ENCODE peak calls at places on chromosome 1, in seven cellular contexts. N is heart right ventricle, B is DND-41, W is colonic mucosa, E is hepatocyte, G is upper lobe of right lung, V is PC-9. F is an unnamed sample.

GRCh38 chr1:83692524-83693336 is 306.2 kb downstream of the TTLL7 start:
- DNase-seq in E (peak; percentile 38), B (peak; percentile 79), V (peak; percentile 30), W (no peak), N (peak; percentile 4), G (no peak), F (no peak)

GRCh38 chr1:15948600-15949452 is 27.1 kb downstream of the ZBTB17 start:
- DNase-seq in W (peak; percentile 53), E (peak; percentile 66), G (peak; percentile 80), B (no peak), N (peak; percentile 80), V (no peak), F (peak; percentile 93)

GRCh38 chr1:26237230-26237966 is 3.4 kb downstream of the CEP85 start:
- DNase-seq in W (no peak), N (no peak), E (no peak), G (no peak), B (no peak), V (peak; percentile 46), F (no peak)

GRCh38 chr1:179353546-179353945 is 12.2 kb upstream of the AXDND1 start:
- DNase-seq in B (no peak), E (peak; percentile 33), N (peak; percentile 54), V (no peak), G (no peak), W (no peak), F (peak; percentile 51)

GRCh38 chr1:9315411-9316079 is 22.9 kb downstream of the SPSB1 start:
- DNase-seq in W (no peak), G (no peak), N (no peak), V (no peak), E (no peak), B (no peak), F (peak; percentile 70)

GRCh38 chr1:244273845-244274619 is 177.7 kb downstream of the ADSS2 start:
- DNase-seq in W (peak; percentile 41), B (peak; percentile 11), G (peak; percentile 46), N (peak; percentile 54), V (no peak), E (peak; percentile 54), F (peak; percentile 80)

GRCh38 chr1:53370369-53370961 is 42.6 kb upstream of the LRP8 start:
- DNase-seq in V (no peak), E (no peak), B (no peak), N (no peak), W (no peak), G (peak; percentile 39), F (peak; percentile 21)

GRCh38 chr1:180632326-180633088 is 685 bp downstream of the XPR1 start:
- DNase-seq in V (no peak), B (peak; percentile 67), N (peak; percentile 49), G (peak; percentile 87), E (peak; percentile 82), W (peak; percentile 64), F (peak; percentile 89)

GRCh38 chr1:243503155-243503554 is 247.3 kb downstream of the SDCCAG8 start:
- DNase-seq in W (no peak), E (no peak), V (no peak), G (no peak), N (no peak), B (no peak), F (no peak)

GRCh38 chr1:174775621-174776020 is 224.1 kb upstream of the CACYBP start:
- DNase-seq in B (no peak), G (no peak), N (no peak), V (no peak), E (no peak), W (no peak), F (no peak)

GRCh38 chr1:24739241-24739640 is 6.0 kb upstream of the CLIC4 start:
- DNase-seq in N (no peak), V (no peak), G (no peak), E (no peak), W (no peak), B (no peak), F (no peak)

GRCh38 chr1:18922319-18922726 is 20.0 kb upstream of the ALDH4A1 start:
- DNase-seq in B (no peak), N (peak; percentile 92), E (peak; percentile 82), V (peak; percentile 47), W (peak; percentile 50), G (no peak), F (peak; percentile 92)

GRCh38 chr1:176566004-176566975 is 103.3 kb downstream of the PAPPA2 start:
- DNase-seq in E (no peak), N (peak; percentile 13), V (no peak), W (peak; percentile 22), B (no peak), G (no peak), F (no peak)

GRCh38 chr1:182955596-182956588 is 2.9 kb upstream of the SHCBP1L start:
- DNase-seq in N (no peak), W (no peak), B (no peak), G (no peak), V (peak; percentile 96), E (no peak), F (no peak)

GRCh38 chr1:61139324-61140055 is 57.1 kb downstream of the NFIA start:
- DNase-seq in N (no peak), W (no peak), E (no peak), G (no peak), B (no peak), V (peak; percentile 97), F (no peak)

GRCh38 chr1:226763741-226764264 is 24.7 kb upstream of the ITPKB start:
- DNase-seq in V (peak; percentile 49), G (no peak), B (no peak), E (peak; percentile 75), W (no peak), N (no peak), F (no peak)

GRCh38 chr1:59595774-59596173 is 219.0 kb upstream of the HOOK1 start:
- DNase-seq in W (no peak), B (no peak), N (no peak), V (peak; percentile 48), G (no peak), E (no peak), F (no peak)

GRCh38 chr1:207833381-207833780 is 77.5 kb downstream of the CD34 start:
- DNase-seq in B (no peak), V (no peak), E (no peak), W (no peak), N (no peak), G (no peak), F (no peak)

GRCh38 chr1:8687053-8687452 is 130.4 kb downstream of the RERE start:
- DNase-seq in B (no peak), N (no peak), V (no peak), G (no peak), E (no peak), W (peak; percentile 42), F (no peak)

GRCh38 chr1:247639381-247639981 is 34.1 kb downstream of the OR2G3 start:
- DNase-seq in N (peak; percentile 41), B (no peak), W (peak; percentile 89), G (peak; percentile 87), E (peak; percentile 73), V (no peak), F (peak; percentile 82)

GRCh38 chr1:17184161-17184665 is 20.7 kb upstream of the PADI1 start:
- DNase-seq in W (no peak), E (no peak), N (no peak), B (no peak), V (no peak), G (no peak), F (no peak)

GRCh38 chr1:35640380-35641232 is 720 bp downstream of the PSMB2 start:
- DNase-seq in N (no peak), E (no peak), G (no peak), W (no peak), B (peak; percentile 12), V (no peak), F (no peak)

GRCh38 chr1:154431586-154432373 is 26.6 kb downstream of the IL6R start:
- DNase-seq in V (peak; percentile 78), N (no peak), W (no peak), G (no peak), E (peak; percentile 63), B (no peak), F (no peak)

GRCh38 chr1:51330331-51331201 is at the start of gene TTC39A:
- DNase-seq in E (peak; percentile 52), G (no peak), N (no peak), W (no peak), B (no peak), V (no peak), F (no peak)

GRCh38 chr1:162605225-162605927 is 26.9 kb upstream of the DDR2 start:
- DNase-seq in G (no peak), V (peak; percentile 59), E (peak; percentile 57), N (no peak), W (no peak), B (no peak), F (no peak)

GRCh38 chr1:181151378-181152326 is 63.2 kb downstream of the IER5 start:
- DNase-seq in E (no peak), W (no peak), G (no peak), N (peak; percentile 82), B (no peak), V (no peak), F (no peak)

GRCh38 chr1:27070390-27071048 is 57.9 kb upstream of the TENT5B start:
- DNase-seq in V (no peak), W (no peak), N (no peak), E (no peak), G (no peak), B (no peak), F (no peak)

DNA sequence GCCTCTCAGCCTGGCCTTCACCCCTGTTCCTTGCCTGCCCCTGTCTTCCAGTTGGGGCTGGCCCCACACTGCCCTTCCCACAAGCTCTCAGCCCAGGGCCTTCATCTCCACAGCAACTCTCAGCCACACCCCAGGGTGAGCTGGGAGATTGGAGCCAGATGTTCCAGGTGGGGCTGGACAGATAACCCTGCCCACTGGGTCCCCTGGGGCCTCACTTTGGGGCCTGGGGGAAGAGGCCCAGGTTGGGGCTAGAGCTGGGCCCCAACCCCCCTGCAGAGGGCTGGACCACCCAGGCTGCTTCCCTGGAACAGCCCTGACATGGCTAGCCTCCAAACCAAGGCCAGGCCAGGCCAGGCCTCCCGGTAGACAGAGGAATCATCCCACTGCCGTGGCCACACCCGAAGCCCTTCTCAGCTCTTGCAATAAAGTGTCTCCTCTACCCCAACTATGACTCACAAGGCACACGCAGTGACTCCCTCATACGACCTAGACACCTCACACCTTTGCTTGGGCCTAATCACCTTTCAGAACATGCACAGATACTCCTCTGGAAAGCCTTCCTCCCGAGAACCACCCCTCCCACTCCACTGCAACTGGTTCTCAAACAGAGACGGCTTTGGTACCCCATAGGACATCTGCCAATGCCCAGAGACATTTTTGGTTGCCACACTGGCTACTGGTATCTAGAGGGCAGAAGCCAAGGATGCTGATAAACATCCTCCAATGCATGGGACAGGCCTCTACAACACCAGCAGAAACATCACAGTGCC is 22.2 kb downstream of the SLC2A1 start:
- DNase-seq in V (peak; percentile 89), E (peak; percentile 85), N (no peak), B (no peak), W (peak; percentile 62), G (peak; percentile 47), F (peak; percentile 74)
- H3K27ac ChIP-seq in V (peak overlapping the region; percentile 99), E (peak overlapping the region; percentile 89), N (no peak overlapping the region), B (no peak overlapping the region), W (peak overlapping the region; percentile 84), G (no peak overlapping the region), F (no peak overlapping the region)

GRCh38 chr1:235266967-235267366 is 61.0 kb downstream of the ARID4B start:
- DNase-seq in V (no peak), E (no peak), G (no peak), N (no peak), B (no peak), W (no peak), F (no peak)
- H3K4me3 ChIP-seq in V (no peak overlapping the region), E (no peak overlapping the region), G (no peak overlapping the region), N (no peak overlapping the region), B (no peak overlapping the region), W (no peak overlapping the region), F (no peak overlapping the region)

GRCh38 chr1:152743371-152744145 is 14.3 kb upstream of the KPRP start:
- DNase-seq in W (no peak), N (no peak), B (no peak), V (no peak), G (no peak), E (no peak), F (no peak)
- H3K9me3 ChIP-seq in W (no peaks in the 10 kb centered on the region), N (no peaks in the 10 kb centered on the region), B (no peaks in the 10 kb centered on the region), V (no peaks in the 10 kb centered on the region), G (no peaks in the 10 kb centered on the region), E (peaks cover 3% of the 10 kb centered on the region), F (no peaks in the 10 kb centered on the region)

GRCh38 chr1:20610950-20611349 is 22.1 kb downstream of the CDA start:
- DNase-seq in G (no peak), V (peak; percentile 34), E (no peak), B (no peak), N (no peak), W (no peak), F (no peak)
- H3K27ac ChIP-seq in G (no peak overlapping the region), V (peak overlapping the region; percentile 44), E (no peak overlapping the region), B (no peak overlapping the region), N (no peak overlapping the region), W (no peak overlapping the region), F (no peak overlapping the region)